ENCODE peak calls at places on chromosome 4, in eight cellular contexts. N is globus pallidus; F is epithelial cell of esophagus; K is fibroblast of lung; L is fibroblast of the conjunctiva; W is stimulated activated CD4-positive, alpha-beta T cell treated with anti-CD3 and anti-CD28 coated beads, TNF-alpha, amount 100 ng/mL, for 4 hours; A is dermis microvascular lymphatic vessel endothelial cell; I is NCI-H1092 treated with DMSO at 0.1 percent for 48 hours. J is an unnamed sample.

GRCh38 chr4:137635108-137635507 is 102.8 kb upstream of the PCDH18 start:
- DNase-seq in W (no peak), I (no peak), L (peak), N (no peak), A (no peak), K (peak), F (peak), J (no peak)

GRCh38 chr4:26127851-26128337 is 192.9 kb upstream of the RBPJ start:
- DNase-seq in L (no peak), I (peak), W (no peak), K (no peak), A (no peak), N (no peak), F (peak), J (no peak)

GRCh38 chr4:83440899-83441298 is 14.7 kb downstream of the HELQ start:
- DNase-seq in L (no peak), F (no peak), I (no peak), W (no peak), N (no peak), K (no peak), A (no peak), J (no peak)

GRCh38 chr4:30386266-30386895 is 333.8 kb upstream of the PCDH7 start:
- DNase-seq in K (peak), L (no peak), A (no peak), I (no peak), F (peak), W (no peak), N (no peak), J (no peak)

GRCh38 chr4:99624141-99624719 is 33.4 kb downstream of the C4orf54 start:
- DNase-seq in N (no peak), A (no peak), K (peak), F (no peak), W (no peak), I (no peak), L (no peak), J (no peak)

GRCh38 chr4:7886250-7886973 is 53.2 kb downstream of the AFAP1 start:
- DNase-seq in F (no peak), N (no peak), A (no peak), W (no peak), L (no peak), K (peak), I (no peak), J (no peak)

GRCh38 chr4:151169223-151169622 is 69.8 kb downstream of the RPS3A start:
- DNase-seq in L (peak), A (no peak), N (peak), I (peak), W (no peak), K (peak), F (no peak), J (no peak)

GRCh38 chr4:102640669-102641068 is 120.1 kb downstream of the MANBA start:
- DNase-seq in I (no peak), N (no peak), A (peak), W (no peak), F (peak), K (peak), L (no peak), J (no peak)